ENCODE peak calls at places on chromosome 1, in seven cellular contexts. One of them, this sample, is unnamed.

GRCh38 chr1:102580806-102581205 is 527.5 kb downstream of the COL11A1 start:
- ATAC-seq in psoas muscle: no peak
- ATAC-seq in activated B cell treated with CpG ODN at 0.5 μM for 24 hours: no peak
- ATAC-seq in GM12878: no peak
- ATAC-seq in stimulated activated naive CD8-positive, alpha-beta T cell treated with anti-CD3 and anti-CD28 coated beads, Interleukin-15, amount 100 ng/mL, for 72 hours: no peak
- ATAC-seq in activated CD8-positive, alpha-beta memory T cell treated with anti-CD3 and anti-CD28 coated beads, Interleukin-2, amount 10 ng/mL, durations not matched to agents 7 days and 5 days: no peak
- ATAC-seq in T-cell: no peak
- ATAC-seq in this sample: no peak

GRCh38 chr1:165443539-165444289 is 1.2 kb downstream of the RXRG start:
- ATAC-seq in psoas muscle: peak
- ATAC-seq in activated B cell treated with CpG ODN at 0.5 μM for 24 hours: no peak
- ATAC-seq in GM12878: no peak
- ATAC-seq in stimulated activated naive CD8-positive, alpha-beta T cell treated with anti-CD3 and anti-CD28 coated beads, Interleukin-15, amount 100 ng/mL, for 72 hours: peak
- ATAC-seq in activated CD8-positive, alpha-beta memory T cell treated with anti-CD3 and anti-CD28 coated beads, Interleukin-2, amount 10 ng/mL, durations not matched to agents 7 days and 5 days: peak
- ATAC-seq in T-cell: peak
- ATAC-seq in this sample: no peak

GRCh38 chr1:245336149-245336983 is 181.6 kb downstream of the KIF26B start:
- ATAC-seq in psoas muscle: no peak
- ATAC-seq in activated B cell treated with CpG ODN at 0.5 μM for 24 hours: no peak
- ATAC-seq in GM12878: no peak
- ATAC-seq in stimulated activated naive CD8-positive, alpha-beta T cell treated with anti-CD3 and anti-CD28 coated beads, Interleukin-15, amount 100 ng/mL, for 72 hours: no peak
- ATAC-seq in activated CD8-positive, alpha-beta memory T cell treated with anti-CD3 and anti-CD28 coated beads, Interleukin-2, amount 10 ng/mL, durations not matched to agents 7 days and 5 days: no peak
- ATAC-seq in T-cell: no peak
- ATAC-seq in this sample: no peak

GRCh38 chr1:903721-904270 is 19.9 kb upstream of the SAMD11 start:
- ATAC-seq in psoas muscle: peak
- ATAC-seq in activated B cell treated with CpG ODN at 0.5 μM for 24 hours: no peak
- ATAC-seq in GM12878: no peak
- ATAC-seq in stimulated activated naive CD8-positive, alpha-beta T cell treated with anti-CD3 and anti-CD28 coated beads, Interleukin-15, amount 100 ng/mL, for 72 hours: no peak
- ATAC-seq in activated CD8-positive, alpha-beta memory T cell treated with anti-CD3 and anti-CD28 coated beads, Interleukin-2, amount 10 ng/mL, durations not matched to agents 7 days and 5 days: no peak
- ATAC-seq in T-cell: no peak
- ATAC-seq in this sample: no peak

GRCh38 chr1:93995837-93996526 is 86.8 kb upstream of the GCLM start:
- ATAC-seq in psoas muscle: no peak
- ATAC-seq in activated B cell treated with CpG ODN at 0.5 μM for 24 hours: no peak
- ATAC-seq in GM12878: no peak
- ATAC-seq in stimulated activated naive CD8-positive, alpha-beta T cell treated with anti-CD3 and anti-CD28 coated beads, Interleukin-15, amount 100 ng/mL, for 72 hours: peak
- ATAC-seq in activated CD8-positive, alpha-beta memory T cell treated with anti-CD3 and anti-CD28 coated beads, Interleukin-2, amount 10 ng/mL, durations not matched to agents 7 days and 5 days: no peak
- ATAC-seq in T-cell: no peak
- ATAC-seq in this sample: no peak

GRCh38 chr1:109815809-109816791 is 52.4 kb upstream of the EPS8L3 start:
- ATAC-seq in psoas muscle: no peak
- ATAC-seq in activated B cell treated with CpG ODN at 0.5 μM for 24 hours: peak
- ATAC-seq in GM12878: peak
- ATAC-seq in stimulated activated naive CD8-positive, alpha-beta T cell treated with anti-CD3 and anti-CD28 coated beads, Interleukin-15, amount 100 ng/mL, for 72 hours: no peak
- ATAC-seq in activated CD8-positive, alpha-beta memory T cell treated with anti-CD3 and anti-CD28 coated beads, Interleukin-2, amount 10 ng/mL, durations not matched to agents 7 days and 5 days: no peak
- ATAC-seq in T-cell: no peak
- ATAC-seq in this sample: no peak

GRCh38 chr1:87167855-87168630 is 160.6 kb upstream of the LMO4 start:
- ATAC-seq in psoas muscle: no peak
- ATAC-seq in activated B cell treated with CpG ODN at 0.5 μM for 24 hours: no peak
- ATAC-seq in GM12878: no peak
- ATAC-seq in stimulated activated naive CD8-positive, alpha-beta T cell treated with anti-CD3 and anti-CD28 coated beads, Interleukin-15, amount 100 ng/mL, for 72 hours: no peak
- ATAC-seq in activated CD8-positive, alpha-beta memory T cell treated with anti-CD3 and anti-CD28 coated beads, Interleukin-2, amount 10 ng/mL, durations not matched to agents 7 days and 5 days: no peak
- ATAC-seq in T-cell: no peak
- ATAC-seq in this sample: no peak

GRCh38 chr1:220271706-220272046 is 577 bp downstream of the RAB3GAP2 start:
- ATAC-seq in psoas muscle: peak
- ATAC-seq in activated B cell treated with CpG ODN at 0.5 μM for 24 hours: no peak
- ATAC-seq in GM12878: peak
- ATAC-seq in stimulated activated naive CD8-positive, alpha-beta T cell treated with anti-CD3 and anti-CD28 coated beads, Interleukin-15, amount 100 ng/mL, for 72 hours: no peak
- ATAC-seq in activated CD8-positive, alpha-beta memory T cell treated with anti-CD3 and anti-CD28 coated beads, Interleukin-2, amount 10 ng/mL, durations not matched to agents 7 days and 5 days: no peak
- ATAC-seq in T-cell: no peak
- ATAC-seq in this sample: no peak

GRCh38 chr1:203215573-203215972 is 13.9 kb downstream of the CHIT1 start:
- ATAC-seq in psoas muscle: no peak
- ATAC-seq in activated B cell treated with CpG ODN at 0.5 μM for 24 hours: no peak
- ATAC-seq in GM12878: no peak
- ATAC-seq in stimulated activated naive CD8-positive, alpha-beta T cell treated with anti-CD3 and anti-CD28 coated beads, Interleukin-15, amount 100 ng/mL, for 72 hours: no peak
- ATAC-seq in activated CD8-positive, alpha-beta memory T cell treated with anti-CD3 and anti-CD28 coated beads, Interleukin-2, amount 10 ng/mL, durations not matched to agents 7 days and 5 days: no peak
- ATAC-seq in T-cell: no peak
- ATAC-seq in this sample: no peak

GRCh38 chr1:244817415-244817894 is 18.0 kb upstream of the COX20 start:
- ATAC-seq in psoas muscle: no peak
- ATAC-seq in activated B cell treated with CpG ODN at 0.5 μM for 24 hours: no peak
- ATAC-seq in GM12878: no peak
- ATAC-seq in stimulated activated naive CD8-positive, alpha-beta T cell treated with anti-CD3 and anti-CD28 coated beads, Interleukin-15, amount 100 ng/mL, for 72 hours: no peak
- ATAC-seq in activated CD8-positive, alpha-beta memory T cell treated with anti-CD3 and anti-CD28 coated beads, Interleukin-2, amount 10 ng/mL, durations not matched to agents 7 days and 5 days: no peak
- ATAC-seq in T-cell: no peak
- ATAC-seq in this sample: no peak

GRCh38 chr1:225341642-225342041 is 86.2 kb downstream of the LBR start:
- ATAC-seq in psoas muscle: no peak
- ATAC-seq in activated B cell treated with CpG ODN at 0.5 μM for 24 hours: no peak
- ATAC-seq in GM12878: no peak
- ATAC-seq in stimulated activated naive CD8-positive, alpha-beta T cell treated with anti-CD3 and anti-CD28 coated beads, Interleukin-15, amount 100 ng/mL, for 72 hours: no peak
- ATAC-seq in activated CD8-positive, alpha-beta memory T cell treated with anti-CD3 and anti-CD28 coated beads, Interleukin-2, amount 10 ng/mL, durations not matched to agents 7 days and 5 days: no peak
- ATAC-seq in T-cell: no peak
- ATAC-seq in this sample: no peak

GRCh38 chr1:232143315-232143886 is 486.5 kb downstream of the SIPA1L2 start:
- ATAC-seq in psoas muscle: no peak
- ATAC-seq in activated B cell treated with CpG ODN at 0.5 μM for 24 hours: no peak
- ATAC-seq in GM12878: no peak
- ATAC-seq in stimulated activated naive CD8-positive, alpha-beta T cell treated with anti-CD3 and anti-CD28 coated beads, Interleukin-15, amount 100 ng/mL, for 72 hours: no peak
- ATAC-seq in activated CD8-positive, alpha-beta memory T cell treated with anti-CD3 and anti-CD28 coated beads, Interleukin-2, amount 10 ng/mL, durations not matched to agents 7 days and 5 days: no peak
- ATAC-seq in T-cell: no peak
- ATAC-seq in this sample: no peak

GRCh38 chr1:96559181-96559580 is 162.4 kb upstream of the PTBP2 start:
- ATAC-seq in psoas muscle: no peak
- ATAC-seq in activated B cell treated with CpG ODN at 0.5 μM for 24 hours: no peak
- ATAC-seq in GM12878: no peak
- ATAC-seq in stimulated activated naive CD8-positive, alpha-beta T cell treated with anti-CD3 and anti-CD28 coated beads, Interleukin-15, amount 100 ng/mL, for 72 hours: no peak
- ATAC-seq in activated CD8-positive, alpha-beta memory T cell treated with anti-CD3 and anti-CD28 coated beads, Interleukin-2, amount 10 ng/mL, durations not matched to agents 7 days and 5 days: no peak
- ATAC-seq in T-cell: no peak
- ATAC-seq in this sample: no peak

GRCh38 chr1:14442669-14443068 is 155.8 kb upstream of the KAZN start:
- ATAC-seq in psoas muscle: no peak
- ATAC-seq in activated B cell treated with CpG ODN at 0.5 μM for 24 hours: no peak
- ATAC-seq in GM12878: no peak
- ATAC-seq in stimulated activated naive CD8-positive, alpha-beta T cell treated with anti-CD3 and anti-CD28 coated beads, Interleukin-15, amount 100 ng/mL, for 72 hours: no peak
- ATAC-seq in activated CD8-positive, alpha-beta memory T cell treated with anti-CD3 and anti-CD28 coated beads, Interleukin-2, amount 10 ng/mL, durations not matched to agents 7 days and 5 days: no peak
- ATAC-seq in T-cell: no peak
- ATAC-seq in this sample: no peak

GRCh38 chr1:165241952-165242351 is 114.6 kb downstream of the LMX1A start:
- ATAC-seq in psoas muscle: no peak
- ATAC-seq in activated B cell treated with CpG ODN at 0.5 μM for 24 hours: no peak
- ATAC-seq in GM12878: no peak
- ATAC-seq in stimulated activated naive CD8-positive, alpha-beta T cell treated with anti-CD3 and anti-CD28 coated beads, Interleukin-15, amount 100 ng/mL, for 72 hours: no peak
- ATAC-seq in activated CD8-positive, alpha-beta memory T cell treated with anti-CD3 and anti-CD28 coated beads, Interleukin-2, amount 10 ng/mL, durations not matched to agents 7 days and 5 days: no peak
- ATAC-seq in T-cell: no peak
- ATAC-seq in this sample: no peak

GRCh38 chr1:55010887-55011217 is 12.1 kb downstream of the BSND start:
- ATAC-seq in psoas muscle: no peak
- ATAC-seq in activated B cell treated with CpG ODN at 0.5 μM for 24 hours: no peak
- ATAC-seq in GM12878: peak
- ATAC-seq in stimulated activated naive CD8-positive, alpha-beta T cell treated with anti-CD3 and anti-CD28 coated beads, Interleukin-15, amount 100 ng/mL, for 72 hours: peak
- ATAC-seq in activated CD8-positive, alpha-beta memory T cell treated with anti-CD3 and anti-CD28 coated beads, Interleukin-2, amount 10 ng/mL, durations not matched to agents 7 days and 5 days: peak
- ATAC-seq in T-cell: peak
- ATAC-seq in this sample: no peak

GRCh38 chr1:83996621-83997020 is 2.3 kb downstream of the TTLL7 start:
- ATAC-seq in psoas muscle: no peak
- ATAC-seq in activated B cell treated with CpG ODN at 0.5 μM for 24 hours: no peak
- ATAC-seq in GM12878: no peak
- ATAC-seq in stimulated activated naive CD8-positive, alpha-beta T cell treated with anti-CD3 and anti-CD28 coated beads, Interleukin-15, amount 100 ng/mL, for 72 hours: no peak
- ATAC-seq in activated CD8-positive, alpha-beta memory T cell treated with anti-CD3 and anti-CD28 coated beads, Interleukin-2, amount 10 ng/mL, durations not matched to agents 7 days and 5 days: no peak
- ATAC-seq in T-cell: no peak
- ATAC-seq in this sample: no peak

GRCh38 chr1:22216210-22216883 is 73.5 kb upstream of the WNT4 start:
- ATAC-seq in psoas muscle: no peak
- ATAC-seq in activated B cell treated with CpG ODN at 0.5 μM for 24 hours: no peak
- ATAC-seq in GM12878: no peak
- ATAC-seq in stimulated activated naive CD8-positive, alpha-beta T cell treated with anti-CD3 and anti-CD28 coated beads, Interleukin-15, amount 100 ng/mL, for 72 hours: no peak
- ATAC-seq in activated CD8-positive, alpha-beta memory T cell treated with anti-CD3 and anti-CD28 coated beads, Interleukin-2, amount 10 ng/mL, durations not matched to agents 7 days and 5 days: no peak
- ATAC-seq in T-cell: no peak
- ATAC-seq in this sample: no peak

GRCh38 chr1:21337931-21338567 is 47.8 kb upstream of the ECE1 start:
- ATAC-seq in psoas muscle: peak
- ATAC-seq in activated B cell treated with CpG ODN at 0.5 μM for 24 hours: no peak
- ATAC-seq in GM12878: no peak
- ATAC-seq in stimulated activated naive CD8-positive, alpha-beta T cell treated with anti-CD3 and anti-CD28 coated beads, Interleukin-15, amount 100 ng/mL, for 72 hours: no peak
- ATAC-seq in activated CD8-positive, alpha-beta memory T cell treated with anti-CD3 and anti-CD28 coated beads, Interleukin-2, amount 10 ng/mL, durations not matched to agents 7 days and 5 days: no peak
- ATAC-seq in T-cell: no peak
- ATAC-seq in this sample: no peak

GRCh38 chr1:81428998-81429397 is 371.7 kb upstream of the ADGRL2 start:
- ATAC-seq in psoas muscle: no peak
- ATAC-seq in activated B cell treated with CpG ODN at 0.5 μM for 24 hours: no peak
- ATAC-seq in GM12878: no peak
- ATAC-seq in stimulated activated naive CD8-positive, alpha-beta T cell treated with anti-CD3 and anti-CD28 coated beads, Interleukin-15, amount 100 ng/mL, for 72 hours: no peak
- ATAC-seq in activated CD8-positive, alpha-beta memory T cell treated with anti-CD3 and anti-CD28 coated beads, Interleukin-2, amount 10 ng/mL, durations not matched to agents 7 days and 5 days: no peak
- ATAC-seq in T-cell: no peak
- ATAC-seq in this sample: no peak

GRCh38 chr1:189253601-189254350 is 1223.9 kb downstream of the BRINP3 start:
- ATAC-seq in psoas muscle: no peak
- ATAC-seq in activated B cell treated with CpG ODN at 0.5 μM for 24 hours: no peak
- ATAC-seq in GM12878: no peak
- ATAC-seq in stimulated activated naive CD8-positive, alpha-beta T cell treated with anti-CD3 and anti-CD28 coated beads, Interleukin-15, amount 100 ng/mL, for 72 hours: no peak
- ATAC-seq in activated CD8-positive, alpha-beta memory T cell treated with anti-CD3 and anti-CD28 coated beads, Interleukin-2, amount 10 ng/mL, durations not matched to agents 7 days and 5 days: no peak
- ATAC-seq in T-cell: no peak
- ATAC-seq in this sample: no peak

GRCh38 chr1:47582891-47583608 is 145.2 kb downstream of the FOXD2 start:
- ATAC-seq in psoas muscle: no peak
- ATAC-seq in activated B cell treated with CpG ODN at 0.5 μM for 24 hours: no peak
- ATAC-seq in GM12878: no peak
- ATAC-seq in stimulated activated naive CD8-positive, alpha-beta T cell treated with anti-CD3 and anti-CD28 coated beads, Interleukin-15, amount 100 ng/mL, for 72 hours: peak
- ATAC-seq in activated CD8-positive, alpha-beta memory T cell treated with anti-CD3 and anti-CD28 coated beads, Interleukin-2, amount 10 ng/mL, durations not matched to agents 7 days and 5 days: peak
- ATAC-seq in T-cell: no peak
- ATAC-seq in this sample: no peak

GRCh38 chr1:232127190-232127589 is 500.6 kb downstream of the DISC1 start:
- ATAC-seq in psoas muscle: no peak
- ATAC-seq in activated B cell treated with CpG ODN at 0.5 μM for 24 hours: no peak
- ATAC-seq in GM12878: no peak
- ATAC-seq in stimulated activated naive CD8-positive, alpha-beta T cell treated with anti-CD3 and anti-CD28 coated beads, Interleukin-15, amount 100 ng/mL, for 72 hours: no peak
- ATAC-seq in activated CD8-positive, alpha-beta memory T cell treated with anti-CD3 and anti-CD28 coated beads, Interleukin-2, amount 10 ng/mL, durations not matched to agents 7 days and 5 days: no peak
- ATAC-seq in T-cell: no peak
- ATAC-seq in this sample: no peak

GRCh38 chr1:58895082-58895481 is 111.2 kb upstream of the JUN start:
- ATAC-seq in psoas muscle: no peak
- ATAC-seq in activated B cell treated with CpG ODN at 0.5 μM for 24 hours: no peak
- ATAC-seq in GM12878: no peak
- ATAC-seq in stimulated activated naive CD8-positive, alpha-beta T cell treated with anti-CD3 and anti-CD28 coated beads, Interleukin-15, amount 100 ng/mL, for 72 hours: peak
- ATAC-seq in activated CD8-positive, alpha-beta memory T cell treated with anti-CD3 and anti-CD28 coated beads, Interleukin-2, amount 10 ng/mL, durations not matched to agents 7 days and 5 days: no peak
- ATAC-seq in T-cell: no peak
- ATAC-seq in this sample: no peak

GRCh38 chr1:27351541-27352107 is 9.8 kb downstream of the SYTL1 start:
- ATAC-seq in psoas muscle: no peak
- ATAC-seq in activated B cell treated with CpG ODN at 0.5 μM for 24 hours: no peak
- ATAC-seq in GM12878: no peak
- ATAC-seq in stimulated activated naive CD8-positive, alpha-beta T cell treated with anti-CD3 and anti-CD28 coated beads, Interleukin-15, amount 100 ng/mL, for 72 hours: no peak
- ATAC-seq in activated CD8-positive, alpha-beta memory T cell treated with anti-CD3 and anti-CD28 coated beads, Interleukin-2, amount 10 ng/mL, durations not matched to agents 7 days and 5 days: no peak
- ATAC-seq in T-cell: no peak
- ATAC-seq in this sample: no peak

GRCh38 chr1:54887665-54888071 is 673 bp upstream of the DHCR24 start:
- ATAC-seq in psoas muscle: peak
- ATAC-seq in activated B cell treated with CpG ODN at 0.5 μM for 24 hours: no peak
- ATAC-seq in GM12878: peak
- ATAC-seq in stimulated activated naive CD8-positive, alpha-beta T cell treated with anti-CD3 and anti-CD28 coated beads, Interleukin-15, amount 100 ng/mL, for 72 hours: no peak
- ATAC-seq in activated CD8-positive, alpha-beta memory T cell treated with anti-CD3 and anti-CD28 coated beads, Interleukin-2, amount 10 ng/mL, durations not matched to agents 7 days and 5 days: no peak
- ATAC-seq in T-cell: no peak
- ATAC-seq in this sample: no peak

GRCh38 chr1:40050863-40051262 is 10.3 kb downstream of the CAP1 start:
- ATAC-seq in psoas muscle: no peak
- ATAC-seq in activated B cell treated with CpG ODN at 0.5 μM for 24 hours: peak
- ATAC-seq in GM12878: peak
- ATAC-seq in stimulated activated naive CD8-positive, alpha-beta T cell treated with anti-CD3 and anti-CD28 coated beads, Interleukin-15, amount 100 ng/mL, for 72 hours: no peak
- ATAC-seq in activated CD8-positive, alpha-beta memory T cell treated with anti-CD3 and anti-CD28 coated beads, Interleukin-2, amount 10 ng/mL, durations not matched to agents 7 days and 5 days: no peak
- ATAC-seq in T-cell: no peak
- ATAC-seq in this sample: no peak

GRCh38 chr1:78004719-78005346 is at the start of gene DNAJB4:
- ATAC-seq in psoas muscle: peak
- ATAC-seq in activated B cell treated with CpG ODN at 0.5 μM for 24 hours: peak
- ATAC-seq in GM12878: peak
- ATAC-seq in stimulated activated naive CD8-positive, alpha-beta T cell treated with anti-CD3 and anti-CD28 coated beads, Interleukin-15, amount 100 ng/mL, for 72 hours: peak
- ATAC-seq in activated CD8-positive, alpha-beta memory T cell treated with anti-CD3 and anti-CD28 coated beads, Interleukin-2, amount 10 ng/mL, durations not matched to agents 7 days and 5 days: peak
- ATAC-seq in T-cell: peak
- ATAC-seq in this sample: peak

GRCh38 chr1:64912191-64912590 is 54.2 kb downstream of the JAK1 start:
- ATAC-seq in psoas muscle: no peak
- ATAC-seq in activated B cell treated with CpG ODN at 0.5 μM for 24 hours: no peak
- ATAC-seq in GM12878: no peak
- ATAC-seq in stimulated activated naive CD8-positive, alpha-beta T cell treated with anti-CD3 and anti-CD28 coated beads, Interleukin-15, amount 100 ng/mL, for 72 hours: peak
- ATAC-seq in activated CD8-positive, alpha-beta memory T cell treated with anti-CD3 and anti-CD28 coated beads, Interleukin-2, amount 10 ng/mL, durations not matched to agents 7 days and 5 days: no peak
- ATAC-seq in T-cell: no peak
- ATAC-seq in this sample: peak

This sample was measured in activated CD4-positive, CD25-positive, alpha-beta regulatory T cell treated with anti-CD3 and anti-CD28 coated beads, Interleukin-2, amount 50 U/mL, for 24 hours.